ENCODE peak calls at places on chromosome 17, in six cellular contexts. G, D, Y, O, H and S are unnamed samples.
A peak's percentile ranks its signal among the peaks of the same experiment; 100 is the strongest.

GRCh38 chr17:36124879-36125824 is 21.5 kb downstream of the CCL4 start:
- DNase-seq in G (no peak), D (no peak), Y (no peak), O (no peak), H (no peak), S (no peak)

GRCh38 chr17:83080641-83081560 is 1.5 kb downstream of the METRNL start:
- DNase-seq in G (no peak), D (peak; percentile 33), Y (no peak), O (no peak), H (peak; percentile 42), S (peak; percentile 60)

GRCh38 chr17:27438631-27439030 is 17.6 kb upstream of the KSR1 start:
- DNase-seq in G (no peak), D (no peak), Y (no peak), O (no peak), H (no peak), S (no peak)

GRCh38 chr17:56317351-56318208 is 164.3 kb downstream of the ANKFN1 start:
- DNase-seq in G (no peak), D (no peak), Y (no peak), O (no peak), H (no peak), S (no peak)

GRCh38 chr17:80675451-80676095 is 130.9 kb downstream of the RPTOR start:
- DNase-seq in G (no peak), D (no peak), Y (no peak), O (no peak), H (no peak), S (no peak)

GRCh38 chr17:82013341-82013740 is 9.3 kb downstream of the CENPX start:
- DNase-seq in G (no peak), D (no peak), Y (no peak), O (no peak), H (no peak), S (no peak)

GRCh38 chr17:75697651-75698291 is 23.5 kb upstream of the ITGB4 start:
- DNase-seq in G (no peak), D (no peak), Y (no peak), O (no peak), H (no peak), S (no peak)

GRCh38 chr17:40458001-40458791 is 14.9 kb downstream of the IGFBP4 start:
- DNase-seq in G (no peak), D (no peak), Y (no peak), O (no peak), H (peak; percentile 79), S (no peak)

GRCh38 chr17:39062846-39063680 is 88.4 kb downstream of the PLXDC1 start:
- DNase-seq in G (no peak), D (no peak), Y (no peak), O (no peak), H (peak; percentile 24), S (no peak)

GRCh38 chr17:76333673-76334505 is 19.8 kb downstream of the PRPSAP1 start:
- DNase-seq in G (no peak), D (no peak), Y (no peak), O (no peak), H (no peak), S (no peak)

GRCh38 chr17:64214950-64215349 is 48.1 kb downstream of the TEX2 start:
- DNase-seq in G (no peak), D (no peak), Y (no peak), O (no peak), H (no peak), S (no peak)

GRCh38 chr17:75404739-75405364 is 626 bp downstream of the GRB2 start:
- DNase-seq in G (no peak), D (peak; percentile 57), Y (no peak), O (no peak), H (peak; percentile 47), S (peak; percentile 69)

GRCh38 chr17:3740611-3741073 is 16.9 kb downstream of the HASPIN start:
- DNase-seq in G (no peak), D (no peak), Y (no peak), O (no peak), H (no peak), S (no peak)

GRCh38 chr17:7631398-7632380 is 1.8 kb downstream of the SHBG start:
- DNase-seq in G (no peak), D (no peak), Y (no peak), O (no peak), H (no peak), S (no peak)

GRCh38 chr17:33667052-33667509 is 374.0 kb upstream of the ASIC2 start:
- DNase-seq in G (no peak), D (peak; percentile 67), Y (no peak), O (no peak), H (no peak), S (no peak)

GRCh38 chr17:8837438-8838075 is 29.9 kb downstream of the PIK3R6 start:
- DNase-seq in G (peak; percentile 13), D (no peak), Y (no peak), O (no peak), H (peak; percentile 6), S (no peak)

GRCh38 chr17:17019891-17020456 is 22.3 kb upstream of the MPRIP start:
- DNase-seq in G (no peak), D (no peak), Y (no peak), O (no peak), H (no peak), S (no peak)

GRCh38 chr17:29158515-29159275 is 21.5 kb downstream of the MYO18A start:
- DNase-seq in G (no peak), D (no peak), Y (no peak), O (no peak), H (peak; percentile 89), S (no peak)

GRCh38 chr17:64492481-64493109 is 4.3 kb downstream of the POLG2 start:
- DNase-seq in G (no peak), D (no peak), Y (no peak), O (no peak), H (peak; percentile 53), S (no peak)

GRCh38 chr17:72812823-72813222 is 279.7 kb downstream of the SLC39A11 start:
- DNase-seq in G (no peak), D (no peak), Y (no peak), O (no peak), H (peak; percentile 32), S (no peak)

GRCh38 chr17:29251969-29252866 is 5.6 kb downstream of the CRYBA1 start:
- DNase-seq in G (no peak), D (peak; percentile 18), Y (no peak), O (no peak), H (peak; percentile 73), S (no peak)

GRCh38 chr17:65370669-65371126 is 190.8 kb downstream of the AXIN2 start:
- DNase-seq in G (no peak), D (no peak), Y (no peak), O (no peak), H (no peak), S (no peak)